ENCODE peak calls at places on chromosomes 2 and 18, in seven cellular contexts. H, Z, I, V, F, T and M are unnamed samples.

GRCh38 chr2:100881629-100882028 is 61.7 kb downstream of the NPAS2 start:
- DNase-seq in H (no peak), Z (no peak), I (no peak), V (no peak), F (no peak), T (no peak), M (no peak)

GRCh38 chr2:168345601-168346000 is 98.2 kb upstream of the STK39 start:
- DNase-seq in H (no peak), Z (no peak), I (no peak), V (no peak), F (no peak), T (no peak), M (no peak)

GRCh38 chr18:27749189-27749588 is 427.7 kb downstream of the CDH2 start:
- DNase-seq in H (no peak), Z (no peak), I (no peak), V (no peak), F (no peak), T (no peak), M (no peak)

GRCh38 chr2:238227587-238228032 is 12.2 kb downstream of the HES6 start:
- DNase-seq in H (no peak), Z (no peak), I (no peak), V (no peak), F (no peak), T (no peak), M (no peak)

GRCh38 chr2:210997373-210997772 is 441.0 kb downstream of the CPS1 start:
- DNase-seq in H (no peak), Z (no peak), I (no peak), V (peak), F (no peak), T (no peak), M (no peak)

GRCh38 chr2:207805566-207806226 is 36.0 kb upstream of the FZD5 start:
- DNase-seq in H (no peak), Z (no peak), I (no peak), V (no peak), F (no peak), T (no peak), M (no peak)

GRCh38 chr2:200863655-200864205 is 728 bp downstream of the CLK1 start:
- DNase-seq in H (no peak), Z (no peak), I (no peak), V (no peak), F (no peak), T (no peak), M (no peak)

GRCh38 chr2:37456479-37456878 is 112.0 kb downstream of the QPCT start:
- DNase-seq in H (no peak), Z (peak), I (no peak), V (peak), F (no peak), T (no peak), M (no peak)

GRCh38 chr18:46199515-46200147 is 95.4 kb downstream of the HAUS1 start:
- DNase-seq in H (no peak), Z (no peak), I (peak), V (peak), F (no peak), T (no peak), M (no peak)

GRCh38 chr2:156405586-156405985 is 30.6 kb upstream of the GPD2 start:
- DNase-seq in H (no peak), Z (peak), I (no peak), V (peak), F (peak), T (no peak), M (no peak)